ENCODE peak calls at places on chromosomes 12 and 14, in seven cellular contexts. One of them, this sample, is unnamed.

GRCh38 chr12:4353785-4354208 is 25.7 kb downstream of the FGF23 start:
- DNase-seq in H1: no peak
- DNase-seq in NB4: peak; percentile 22
- DNase-seq in tibial nerve: no peak
- DNase-seq in breast epithelium: no peak
- DNase-seq in A549: peak; percentile 19
- DNase-seq in GM12892: no peak
- DNase-seq in this sample: no peak

GRCh38 chr14:52268191-52269061 is 928 bp downstream of the PTGDR start:
- DNase-seq in breast epithelium: no peak
- DNase-seq in GM12892: no peak
- DNase-seq in A549: no peak
- DNase-seq in H1: no peak
- DNase-seq in tibial nerve: no peak
- DNase-seq in NB4: no peak
- DNase-seq in this sample: no peak

GRCh38 chr12:133038310-133038709 is 1.0 kb downstream of the ZNF84 start:
- DNase-seq in GM12892: no peak
- DNase-seq in tibial nerve: no peak
- DNase-seq in A549: no peak
- DNase-seq in breast epithelium: no peak
- DNase-seq in NB4: peak; percentile 33
- DNase-seq in H1: no peak
- DNase-seq in this sample: no peak

GRCh38 chr12:24909667-24910066 is 39.2 kb downstream of the BCAT1 start:
- DNase-seq in A549: peak; percentile 45
- DNase-seq in GM12892: no peak
- DNase-seq in tibial nerve: peak; percentile 23
- DNase-seq in H1: no peak
- DNase-seq in breast epithelium: no peak
- DNase-seq in NB4: no peak
- DNase-seq in this sample: no peak

GRCh38 chr14:23814858-23815257 is 138.7 kb upstream of the DHRS4 start:
- DNase-seq in NB4: no peak
- DNase-seq in GM12892: no peak
- DNase-seq in H1: no peak
- DNase-seq in tibial nerve: no peak
- DNase-seq in breast epithelium: no peak
- DNase-seq in A549: no peak
- DNase-seq in this sample: no peak

GRCh38 chr14:74975059-74975810 is 19.8 kb upstream of the PGF start:
- DNase-seq in tibial nerve: peak; percentile 93
- DNase-seq in GM12892: no peak
- DNase-seq in A549: no peak
- DNase-seq in NB4: no peak
- DNase-seq in breast epithelium: peak; percentile 54
- DNase-seq in H1: no peak
- DNase-seq in this sample: peak; percentile 94

GRCh38 chr12:28872654-28873268 is 276.3 kb upstream of the FAR2 start:
- DNase-seq in NB4: peak; percentile 77
- DNase-seq in GM12892: no peak
- DNase-seq in tibial nerve: no peak
- DNase-seq in H1: peak; percentile 34
- DNase-seq in breast epithelium: no peak
- DNase-seq in A549: peak; percentile 69
- DNase-seq in this sample: no peak

GRCh38 chr14:100328495-100329163 is 5.5 kb downstream of the SLC25A47 start:
- DNase-seq in A549: no peak
- DNase-seq in tibial nerve: no peak
- DNase-seq in GM12892: no peak
- DNase-seq in breast epithelium: no peak
- DNase-seq in H1: no peak
- DNase-seq in NB4: no peak
- DNase-seq in this sample: no peak

GRCh38 chr14:96001866-96002510 is 37.2 kb upstream of the C14orf132 start:
- DNase-seq in tibial nerve: no peak
- DNase-seq in H1: no peak
- DNase-seq in GM12892: no peak
- DNase-seq in NB4: no peak
- DNase-seq in A549: no peak
- DNase-seq in breast epithelium: no peak
- DNase-seq in this sample: no peak

GRCh38 chr14:85079842-85080741 is 449.9 kb upstream of the FLRT2 start:
- DNase-seq in NB4: no peak
- DNase-seq in breast epithelium: no peak
- DNase-seq in A549: no peak
- DNase-seq in tibial nerve: no peak
- DNase-seq in H1: no peak
- DNase-seq in GM12892: no peak
- DNase-seq in this sample: no peak

GRCh38 chr12:63845726-63846125 is 1.2 kb downstream of the SRGAP1 start:
- DNase-seq in NB4: no peak
- DNase-seq in breast epithelium: no peak
- DNase-seq in H1: no peak
- DNase-seq in tibial nerve: no peak
- DNase-seq in A549: peak; percentile 54
- DNase-seq in GM12892: no peak
- DNase-seq in this sample: no peak

GRCh38 chr12:99567072-99567471 is 80.5 kb upstream of the GARIN6 start:
- DNase-seq in tibial nerve: no peak
- DNase-seq in A549: no peak
- DNase-seq in GM12892: no peak
- DNase-seq in breast epithelium: no peak
- DNase-seq in NB4: no peak
- DNase-seq in H1: no peak
- DNase-seq in this sample: no peak

GRCh38 chr12:98743362-98743953 is 98.4 kb downstream of the APAF1 start:
- DNase-seq in breast epithelium: no peak
- DNase-seq in GM12892: no peak
- DNase-seq in A549: peak; percentile 33
- DNase-seq in NB4: peak; percentile 48
- DNase-seq in tibial nerve: no peak
- DNase-seq in H1: no peak
- DNase-seq in this sample: no peak

GRCh38 chr12:663293-663871 is at the start of gene NINJ2:
- DNase-seq in tibial nerve: no peak
- DNase-seq in NB4: no peak
- DNase-seq in H1: no peak
- DNase-seq in A549: no peak
- DNase-seq in GM12892: no peak
- DNase-seq in breast epithelium: no peak
- DNase-seq in this sample: no peak

GRCh38 chr14:100676089-100676685 is 50.5 kb upstream of the DLK1 start:
- DNase-seq in NB4: no peak
- DNase-seq in tibial nerve: no peak
- DNase-seq in A549: no peak
- DNase-seq in GM12892: no peak
- DNase-seq in H1: no peak
- DNase-seq in breast epithelium: no peak
- DNase-seq in this sample: no peak

GRCh38 chr12:78018939-78019338 is 188.2 kb downstream of the NAV3 start:
- DNase-seq in NB4: peak; percentile 68
- DNase-seq in breast epithelium: no peak
- DNase-seq in H1: no peak
- DNase-seq in tibial nerve: no peak
- DNase-seq in A549: no peak
- DNase-seq in GM12892: no peak
- DNase-seq in this sample: no peak

GRCh38 chr12:27965966-27966365 is 6.6 kb downstream of the PTHLH start:
- DNase-seq in breast epithelium: no peak
- DNase-seq in H1: no peak
- DNase-seq in tibial nerve: no peak
- DNase-seq in A549: no peak
- DNase-seq in GM12892: no peak
- DNase-seq in NB4: no peak
- DNase-seq in this sample: no peak

GRCh38 chr12:68434391-68435007 is 102.3 kb upstream of the MDM1 start:
- DNase-seq in GM12892: no peak
- DNase-seq in H1: no peak
- DNase-seq in A549: no peak
- DNase-seq in NB4: no peak
- DNase-seq in tibial nerve: no peak
- DNase-seq in breast epithelium: no peak
- DNase-seq in this sample: no peak

GRCh38 chr14:94942601-94943000 is 172.7 kb upstream of the GSC start:
- DNase-seq in A549: no peak
- DNase-seq in breast epithelium: no peak
- DNase-seq in GM12892: no peak
- DNase-seq in H1: no peak
- DNase-seq in NB4: no peak
- DNase-seq in tibial nerve: no peak
- DNase-seq in this sample: no peak

GRCh38 chr12:15154108-15154507 is 67.1 kb downstream of the RERG start:
- DNase-seq in GM12892: no peak
- DNase-seq in breast epithelium: no peak
- DNase-seq in tibial nerve: no peak
- DNase-seq in A549: no peak
- DNase-seq in NB4: no peak
- DNase-seq in H1: no peak
- DNase-seq in this sample: no peak

GRCh38 chr12:130160306-130160705 is 2.0 kb upstream of the FZD10 start:
- DNase-seq in breast epithelium: no peak
- DNase-seq in GM12892: no peak
- DNase-seq in H1: no peak
- DNase-seq in tibial nerve: no peak
- DNase-seq in NB4: no peak
- DNase-seq in A549: no peak
- DNase-seq in this sample: no peak

GRCh38 chr14:97381309-97381708 is 584.1 kb downstream of the VRK1 start:
- DNase-seq in H1: no peak
- DNase-seq in GM12892: no peak
- DNase-seq in breast epithelium: no peak
- DNase-seq in NB4: no peak
- DNase-seq in tibial nerve: no peak
- DNase-seq in A549: no peak
- DNase-seq in this sample: no peak

GRCh38 chr14:63078606-63079005 is 33.3 kb upstream of the KCNH5 start:
- DNase-seq in A549: no peak
- DNase-seq in H1: no peak
- DNase-seq in GM12892: no peak
- DNase-seq in tibial nerve: no peak
- DNase-seq in NB4: no peak
- DNase-seq in breast epithelium: no peak
- DNase-seq in this sample: no peak

GRCh38 chr14:58572092-58572853 is 65.5 kb upstream of the DACT1 start:
- DNase-seq in NB4: no peak
- DNase-seq in GM12892: no peak
- DNase-seq in H1: no peak
- DNase-seq in A549: peak; percentile 13
- DNase-seq in tibial nerve: no peak
- DNase-seq in breast epithelium: no peak
- DNase-seq in this sample: no peak

GRCh38 chr12:67422081-67422480 is 152.9 kb downstream of the CAND1 start:
- DNase-seq in GM12892: no peak
- DNase-seq in tibial nerve: no peak
- DNase-seq in breast epithelium: no peak
- DNase-seq in A549: no peak
- DNase-seq in NB4: no peak
- DNase-seq in H1: no peak
- DNase-seq in this sample: no peak

GRCh38 chr12:120978296-120979219 is at the start of gene HNF1A:
- DNase-seq in H1: no peak
- DNase-seq in A549: peak; percentile 67
- DNase-seq in breast epithelium: no peak
- DNase-seq in GM12892: no peak
- DNase-seq in NB4: no peak
- DNase-seq in tibial nerve: no peak
- DNase-seq in this sample: no peak
- TF ChIP-seq POLR2A in H1: no peak
- TF ChIP-seq POLR2A in A549: peak; percentile 18
- TF ChIP-seq POLR2A in breast epithelium: no peak
- TF ChIP-seq POLR2A in GM12892: no peak
- TF ChIP-seq POLR2A in NB4: no peak
- TF ChIP-seq POLR2A in tibial nerve: no peak
- TF ChIP-seq POLR2A in this sample: no peak

DNA sequence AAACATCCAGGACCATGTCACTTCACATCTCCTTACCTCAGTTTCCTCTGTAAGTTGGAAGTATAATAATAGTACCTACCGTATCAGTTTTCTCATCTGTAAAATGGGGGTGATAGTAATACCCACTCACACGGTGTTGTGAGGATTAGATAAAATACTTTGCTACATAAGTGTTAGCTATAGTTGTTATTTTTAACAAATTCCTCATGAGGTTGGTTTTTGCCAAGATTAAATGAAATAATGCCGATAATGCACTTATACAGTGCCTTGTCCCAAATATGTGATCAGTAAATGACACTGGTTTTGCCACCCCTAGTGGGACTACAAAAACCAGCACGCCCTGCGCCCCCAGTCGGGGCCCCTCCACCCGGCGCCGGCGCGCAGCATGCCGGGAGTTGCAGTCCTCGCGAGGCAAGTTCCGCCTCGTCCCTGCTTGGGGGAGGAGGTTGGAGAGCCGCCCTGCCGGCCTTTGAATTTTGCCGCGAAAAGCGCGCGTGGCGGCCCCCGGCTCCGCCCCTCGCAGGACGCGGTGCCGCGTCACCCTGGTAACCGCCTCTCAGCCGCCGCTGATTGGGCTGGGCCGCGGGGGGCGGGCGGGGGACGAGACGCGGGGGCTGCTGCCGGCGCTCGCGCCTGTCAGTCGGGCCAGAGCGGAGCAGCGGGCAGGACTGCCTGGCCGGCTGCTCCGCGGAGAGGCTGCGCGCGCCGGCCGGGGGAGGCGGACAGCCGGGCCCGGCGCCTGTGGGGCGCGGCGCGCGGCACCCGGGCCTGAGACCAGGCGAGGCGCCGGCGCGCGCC is at the start of gene FAM222A:
- DNase-seq in NB4: peak; percentile 99
- DNase-seq in tibial nerve: peak; percentile 88
- DNase-seq in A549: peak; percentile 97
- DNase-seq in GM12892: peak; percentile 97
- DNase-seq in H1: peak; percentile 88
- DNase-seq in breast epithelium: peak; percentile 96
- DNase-seq in this sample: peak; percentile 97
- TF ChIP-seq POLR2A in NB4: peak; percentile 73
- TF ChIP-seq POLR2A in tibial nerve: peak; percentile 46
- TF ChIP-seq POLR2A in A549: peak; percentile 86
- TF ChIP-seq POLR2A in GM12892: no peak
- TF ChIP-seq POLR2A in H1: peak; percentile 63
- TF ChIP-seq POLR2A in breast epithelium: no peak
- TF ChIP-seq POLR2A in this sample: no peak

DNA sequence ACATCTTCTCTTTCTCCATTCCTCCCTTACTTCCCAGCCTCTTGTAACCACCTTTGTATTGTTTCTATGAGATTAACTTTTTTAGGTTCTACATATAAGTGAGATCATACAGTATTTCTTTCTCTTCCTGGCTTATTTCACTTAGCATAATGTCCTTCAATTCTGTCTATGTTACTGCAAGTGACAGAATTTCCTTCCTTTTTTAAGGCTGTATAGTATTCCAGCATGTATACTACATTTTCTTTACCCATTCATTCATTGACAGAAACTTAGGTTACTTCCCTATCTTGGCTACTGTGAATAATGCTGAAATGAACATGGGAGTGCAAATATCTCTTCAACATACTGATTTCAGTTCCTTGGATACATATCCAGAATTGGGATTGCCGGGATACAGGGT is 18.2 kb downstream of the TMX1 start:
- DNase-seq in H1: no peak
- DNase-seq in tibial nerve: no peak
- DNase-seq in NB4: no peak
- DNase-seq in breast epithelium: no peak
- DNase-seq in GM12892: no peak
- DNase-seq in A549: no peak
- DNase-seq in this sample: no peak
- TF ChIP-seq POLR2A in H1: no peak
- TF ChIP-seq POLR2A in tibial nerve: no peak
- TF ChIP-seq POLR2A in NB4: no peak
- TF ChIP-seq POLR2A in breast epithelium: no peak
- TF ChIP-seq POLR2A in GM12892: no peak
- TF ChIP-seq POLR2A in A549: no peak
- TF ChIP-seq POLR2A in this sample: no peak

GRCh38 chr12:111599459-111600295 is 562 bp upstream of the ATXN2 start:
- DNase-seq in H1: peak; percentile 81
- DNase-seq in NB4: peak; percentile 98
- DNase-seq in GM12892: peak; percentile 89
- DNase-seq in tibial nerve: peak; percentile 77
- DNase-seq in breast epithelium: peak; percentile 82
- DNase-seq in A549: peak; percentile 98
- DNase-seq in this sample: no peak
- TF ChIP-seq POLR2A in H1: peak; percentile 97
- TF ChIP-seq POLR2A in NB4: peak; percentile 88
- TF ChIP-seq POLR2A in GM12892: peak; percentile 98
- TF ChIP-seq POLR2A in tibial nerve: peak; percentile 68
- TF ChIP-seq POLR2A in breast epithelium: peak; percentile 90
- TF ChIP-seq POLR2A in A549: peak; percentile 86
- TF ChIP-seq POLR2A in this sample: no peak

This sample was measured in vagina.